ENCODE peak calls at places on chromosomes 16 and 17, in eight cellular contexts. X is uterus, Q is heart right ventricle, K is cardiac muscle cell, W is tibial artery, C is ascending aorta, D is mammary epithelial cell, E is AG04450. T is an unnamed sample. For H3K27me3, the result is how much of the 10 kb centered on the place peaks cover.

GRCh38 chr16:16996830-16997229 is 473.9 kb downstream of the XYLT1 start:
- DNase-seq in X (no peak), Q (no peak), K (no peak), W (no peak), C (no peak), D (no peak), E (no peak), T (no peak)

GRCh38 chr16:17293813-17294558 is 176.8 kb downstream of the XYLT1 start:
- DNase-seq in X (no peak), Q (no peak), K (no peak), W (peak), C (no peak), D (no peak), E (no peak), T (no peak)

GRCh38 chr16:81624718-81625543 is 154.2 kb upstream of the PLCG2 start:
- DNase-seq in X (no peak), Q (no peak), K (no peak), W (no peak), C (no peak), D (peak), E (no peak), T (peak)

GRCh38 chr17:12927541-12928425 is 90.0 kb downstream of the ELAC2 start:
- DNase-seq in X (peak), Q (peak), K (peak), W (no peak), C (no peak), D (no peak), E (no peak), T (no peak)

GRCh38 chr17:80959330-80960036 is 32.2 kb upstream of the CHMP6 start:
- DNase-seq in X (peak), Q (peak), K (peak), W (peak), C (peak), D (no peak), E (peak), T (no peak)

GRCh38 chr16:72242757-72243156 is 70.8 kb upstream of the PMFBP1 start:
- DNase-seq in X (no peak), Q (no peak), K (no peak), W (no peak), C (no peak), D (no peak), E (no peak), T (no peak)

GRCh38 chr17:17141860-17142552 is 64.1 kb downstream of the PLD6 start:
- DNase-seq in X (peak), Q (no peak), K (peak), W (no peak), C (no peak), D (peak), E (no peak), T (peak)

GRCh38 chr16:15640966-15641365 is 2.0 kb downstream of the MARF1 start:
- DNase-seq in X (no peak), Q (no peak), K (no peak), W (no peak), C (no peak), D (no peak), E (no peak), T (no peak)

GRCh38 chr17:62627219-62627903 is at the start of gene MRC2:
- DNase-seq in X (peak), Q (peak), K (peak), W (peak), C (no peak), D (peak), E (peak), T (peak)

GRCh38 chr17:2366747-2367494 is 29.6 kb downstream of the SGSM2 start:
- DNase-seq in X (peak), Q (no peak), K (peak), W (no peak), C (no peak), D (no peak), E (no peak), T (no peak)

GRCh38 chr16:89584768-89585549 is 9.4 kb downstream of the CPNE7 start:
- DNase-seq in X (no peak), Q (no peak), K (no peak), W (no peak), C (no peak), D (no peak), E (no peak), T (no peak)

GRCh38 chr17:36731806-36732205 is 130.4 kb downstream of the MRM1 start:
- DNase-seq in X (no peak), Q (no peak), K (peak), W (no peak), C (no peak), D (no peak), E (no peak), T (no peak)

GRCh38 chr17:60393840-60394529 is 2.1 kb upstream of the USP32 start:
- DNase-seq in X (no peak), Q (no peak), K (no peak), W (no peak), C (no peak), D (no peak), E (no peak), T (no peak)

GRCh38 chr16:67449328-67449727 is 18.4 kb downstream of the HSD11B2 start:
- DNase-seq in X (no peak), Q (peak), K (no peak), W (no peak), C (no peak), D (no peak), E (no peak), T (no peak)

GRCh38 chr17:76843703-76844484 is 24.3 kb upstream of the MGAT5B start:
- DNase-seq in X (no peak), Q (no peak), K (peak), W (no peak), C (no peak), D (no peak), E (no peak), T (no peak)

GRCh38 chr16:17309510-17309909 is 161.2 kb downstream of the XYLT1 start:
- DNase-seq in X (no peak), Q (no peak), K (no peak), W (no peak), C (no peak), D (no peak), E (no peak), T (no peak)

GRCh38 chr16:75130150-75130771 is 13.7 kb upstream of the LDHD start:
- DNase-seq in X (no peak), Q (no peak), K (no peak), W (no peak), C (no peak), D (no peak), E (no peak), T (no peak)

GRCh38 chr17:17871913-17872312 is 35.1 kb upstream of the SREBF1 start:
- DNase-seq in X (no peak), Q (no peak), K (no peak), W (no peak), C (no peak), D (no peak), E (no peak), T (no peak)

DNA sequence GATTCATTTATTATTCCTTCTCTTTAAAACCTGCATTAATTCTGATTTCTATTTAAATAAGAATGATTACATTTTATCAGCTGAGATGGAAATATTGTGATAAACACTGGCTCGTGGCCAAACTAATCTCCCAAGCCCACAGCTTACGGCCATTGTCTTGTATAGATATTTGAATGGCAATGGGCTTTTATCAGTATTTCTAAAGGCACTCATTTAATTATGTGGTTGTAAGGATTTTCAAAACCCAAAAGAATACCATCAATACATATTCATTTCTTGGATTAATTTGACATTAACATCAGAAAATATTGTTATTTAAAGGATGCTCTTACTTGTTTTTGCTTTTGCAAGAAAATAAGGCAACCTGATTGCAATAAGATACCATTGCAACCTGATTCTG is 123.7 kb upstream of the IRX5 start:
- DNase-seq in X (no peak), Q (no peak), K (no peak), W (no peak), C (no peak), D (no peak), E (no peak), T (no peak)
- H3K27me3 ChIP-seq in X (under half), Q (under half), K (under half), W (under half), C (under half), D (under half), E (under half), T (under half)

GRCh38 chr16:87692756-87693155 is 73.0 kb downstream of the KLHDC4 start:
- DNase-seq in X (no peak), Q (no peak), K (no peak), W (no peak), C (no peak), D (no peak), E (no peak), T (no peak)
- TF ChIP-seq CTCF in X (no peak), Q (no peak), K (no peak), W (no peak), C (no peak), D (no peak), E (no peak), T (no peak)

DNA sequence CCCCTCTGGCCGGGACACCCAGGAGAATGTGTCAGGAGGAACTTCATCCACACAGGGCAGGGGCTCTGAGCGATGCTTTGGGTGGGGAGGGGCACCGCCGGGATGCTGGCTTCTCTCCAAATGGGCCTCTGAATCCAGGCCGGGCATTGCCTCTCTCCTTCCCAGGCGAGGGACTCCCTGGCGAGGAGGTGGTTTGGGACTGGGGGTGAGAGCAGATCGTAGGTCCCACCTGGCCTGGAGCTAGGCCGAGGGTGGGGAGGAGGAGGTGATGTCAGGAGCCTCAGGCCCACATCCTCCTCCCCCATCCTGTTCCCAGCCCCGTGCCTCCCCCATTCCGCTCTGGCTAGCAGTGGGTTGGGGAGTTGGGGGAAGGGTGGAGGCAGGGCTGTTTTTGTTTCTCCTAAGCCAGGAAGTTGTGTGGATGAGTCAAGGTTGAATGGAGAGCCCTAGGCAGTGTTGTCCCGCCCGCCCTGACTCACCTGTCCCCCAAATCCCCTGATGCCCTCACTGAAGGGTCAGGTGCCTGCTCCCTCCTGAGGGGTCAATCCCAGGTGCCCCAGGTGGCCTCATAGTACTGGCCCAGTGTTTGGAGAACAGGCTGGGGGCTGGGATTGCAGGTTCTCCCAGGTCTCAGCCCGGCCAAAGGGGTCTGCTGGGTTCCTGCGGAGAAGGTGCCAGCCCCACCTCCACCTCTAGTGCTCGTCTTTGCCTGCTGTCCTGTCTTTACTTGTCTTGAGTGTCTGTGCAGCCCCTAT is 2.8 kb downstream of the GRB7 start:
- DNase-seq in X (peak), Q (no peak), K (peak), W (no peak), C (no peak), D (peak), E (no peak), T (peak)
- H3K4me3 ChIP-seq in X (peak), Q (no peak), K (no peak), W (no peak), C (no peak), D (peak), E (no peak), T (peak)

GRCh38 chr17:41060052-41060604 is at the start of gene KRTAP2-3:
- DNase-seq in X (no peak), Q (no peak), K (peak), W (no peak), C (no peak), D (peak), E (peak), T (peak)
- H3K27me3 ChIP-seq in X (under half), Q (half or more), K (under half), W (under half), C (under half), D (under half), E (under half), T (under half)

GRCh38 chr16:22192261-22193133 is 13.6 kb upstream of the EEF2K start:
- DNase-seq in X (peak), Q (peak), K (peak), W (peak), C (peak), D (peak), E (peak), T (peak)

GRCh38 chr16:22190169-22191088 is 15.6 kb upstream of the EEF2K start:
- DNase-seq in X (peak), Q (peak), K (peak), W (peak), C (peak), D (peak), E (peak), T (peak)

GRCh38 chr16:22189473-22190168 is 16.5 kb upstream of the EEF2K start:
- DNase-seq in X (peak), Q (peak), K (peak), W (peak), C (peak), D (peak), E (no peak), T (peak)

GRCh38 chr16:22191966-22192260 is 14.2 kb upstream of the EEF2K start:
- DNase-seq in X (no peak), Q (no peak), K (no peak), W (no peak), C (no peak), D (peak), E (no peak), T (no peak)

DNA sequence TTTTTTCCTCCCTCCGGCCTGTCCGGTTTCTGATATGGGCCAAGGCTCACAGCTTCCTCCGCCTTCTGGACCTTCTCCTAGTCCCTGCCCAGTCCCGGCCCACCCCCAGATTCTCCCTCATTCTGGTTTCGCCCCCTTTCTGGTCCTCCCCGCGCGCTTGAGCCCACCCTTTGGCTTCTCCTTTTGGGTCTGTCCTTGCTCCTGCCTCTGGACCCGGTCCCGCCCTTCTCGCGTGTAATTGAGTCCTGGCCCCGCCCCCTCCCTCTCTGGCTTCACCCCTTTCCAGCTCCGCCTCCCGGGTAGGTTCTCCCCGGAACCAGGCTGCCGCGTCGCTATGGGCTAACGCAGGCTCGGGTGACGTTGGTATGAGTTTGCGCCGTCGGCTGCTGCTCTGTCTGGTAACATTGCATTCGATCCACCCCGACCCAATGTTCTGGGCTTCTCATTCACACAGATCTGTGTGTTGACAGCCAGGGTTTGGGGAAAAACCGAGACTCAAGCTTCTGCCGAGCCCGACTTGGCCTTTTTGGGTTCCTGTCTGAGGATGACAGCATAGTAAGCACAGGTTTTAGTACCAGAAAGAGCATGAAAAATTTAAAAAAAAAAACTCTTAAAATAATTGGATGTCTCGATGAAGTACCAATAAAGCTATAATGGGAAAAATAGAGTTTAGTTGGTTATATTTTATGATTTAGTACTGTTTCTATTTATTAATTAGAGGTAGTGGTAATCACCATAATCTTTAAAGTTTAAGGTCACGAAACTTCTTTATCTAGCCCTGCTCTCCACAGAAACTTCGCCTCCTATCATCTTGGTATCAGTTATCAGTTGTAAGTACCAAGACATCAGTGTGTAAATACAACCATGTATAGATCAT is 14.8 kb upstream of the EEF2K start:
- DNase-seq in X (peak), Q (peak), K (peak), W (peak), C (peak), D (peak), E (peak), T (peak)
- TF ChIP-seq CTCF in X (no peak), Q (no peak), K (no peak), W (peak), C (no peak), D (no peak), E (no peak), T (no peak)

GRCh38 chr16:11666108-11667055 is 1.9 kb upstream of the SNN start:
- DNase-seq in X (no peak), Q (no peak), K (no peak), W (no peak), C (no peak), D (peak), E (no peak), T (no peak)

GRCh38 chr16:11665071-11665491 is 3.2 kb upstream of the SNN start:
- DNase-seq in X (no peak), Q (no peak), K (no peak), W (peak), C (no peak), D (no peak), E (no peak), T (no peak)

GRCh38 chr16:11667824-11668589 is at the start of gene SNN:
- DNase-seq in X (peak), Q (peak), K (peak), W (peak), C (peak), D (peak), E (peak), T (peak)

GRCh38 chr16:11668590-11669379 is 530 bp downstream of the SNN start:
- DNase-seq in X (peak), Q (peak), K (no peak), W (peak), C (no peak), D (no peak), E (no peak), T (no peak)

DNA sequence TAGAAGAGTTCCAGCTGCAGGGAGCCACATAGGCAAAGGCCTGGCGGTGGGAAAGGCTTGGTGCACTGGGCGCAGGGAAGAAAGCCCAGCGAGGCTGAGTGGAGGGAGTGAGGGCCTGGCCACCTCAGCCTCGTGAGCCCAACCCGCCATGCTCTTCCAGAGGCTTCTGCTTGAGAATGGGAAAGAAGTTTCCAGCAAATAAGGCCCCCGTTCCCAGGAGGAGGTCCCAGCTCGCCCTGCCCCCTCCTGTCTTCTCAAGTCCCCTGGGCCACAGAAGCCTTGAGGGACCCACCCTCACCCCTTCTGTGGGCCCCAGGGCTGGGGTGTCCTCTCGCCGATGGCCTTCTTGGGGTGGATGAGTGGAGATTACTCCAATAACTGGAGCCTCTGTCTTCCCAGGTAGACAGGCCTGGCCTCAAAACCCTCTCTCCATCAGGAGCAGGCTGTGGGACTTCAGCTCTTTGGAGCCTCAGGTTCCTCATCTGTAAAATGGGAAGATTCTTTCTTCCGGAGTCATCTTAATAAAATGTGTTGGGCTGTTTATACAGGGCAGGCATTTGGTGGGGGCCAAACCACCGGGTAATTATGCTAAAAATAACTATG is 933 bp upstream of the SNN start:
- DNase-seq in X (no peak), Q (no peak), K (no peak), W (peak), C (no peak), D (no peak), E (no peak), T (no peak)
- H3K4me3 ChIP-seq in X (no peak), Q (no peak), K (no peak), W (peak), C (peak), D (no peak), E (no peak), T (no peak)

GRCh38 chr17:34892864-34893263 is 68.4 kb downstream of the CCT6B start:
- DNase-seq in X (no peak), Q (no peak), K (peak), W (no peak), C (no peak), D (no peak), E (no peak), T (no peak)
- H3K27me3 ChIP-seq in X (under half), Q (half or more), K (under half), W (under half), C (under half), D (under half), E (under half), T (under half)

DNA sequence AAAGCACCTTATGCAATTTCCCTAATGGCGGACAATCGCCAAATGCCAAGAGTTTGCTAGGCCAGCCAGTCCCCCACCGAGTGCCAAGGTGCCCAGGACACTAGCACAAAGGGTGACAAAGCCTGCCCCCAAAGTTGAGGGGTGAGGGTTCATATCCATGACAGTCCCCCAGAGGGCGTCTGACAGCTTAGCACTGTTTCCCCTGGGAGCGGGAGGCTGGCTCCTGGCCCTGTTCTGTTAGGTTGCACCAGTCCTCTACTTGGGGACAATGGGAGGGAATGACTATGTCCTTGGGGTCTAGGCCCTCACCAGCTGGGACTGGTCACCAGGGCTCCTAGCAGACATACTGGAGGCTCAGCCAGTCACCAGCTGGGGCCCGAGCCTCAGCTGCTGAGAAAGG is 66.9 kb downstream of the MYO18A start:
- DNase-seq in X (no peak), Q (no peak), K (no peak), W (no peak), C (no peak), D (no peak), E (no peak), T (no peak)
- TF ChIP-seq CTCF in X (no peak), Q (no peak), K (peak), W (no peak), C (no peak), D (no peak), E (no peak), T (no peak)

T was measured in bronchial epithelial cell.